ENCODE peak calls at places on chromosomes 16 and 17, in five cellular contexts. G is right atrium auricular region, J is A549, H is GM23338, O is lower lobe of right lung. E is an unnamed sample. For H3K4me1, the result is how much of the 10 kb centered on the place peaks cover.

GRCh38 chr16:76194621-76195015 is 82.6 kb upstream of the CNTNAP4 start:
- DNase-seq in O (no peak), H (no peak), G (no peak), J (no peak), E (peak)

GRCh38 chr16:15575293-15576049 is 67.5 kb downstream of the MARF1 start:
- DNase-seq in O (no peak), G (no peak), H (no peak), J (no peak), E (no peak)

GRCh38 chr16:89890200-89890599 is 16.8 kb downstream of the TCF25 start:
- DNase-seq in J (no peak), H (no peak), G (no peak), O (no peak), E (no peak)

GRCh38 chr17:81712468-81713003 is 452 bp downstream of the SLC25A10 start:
- DNase-seq in O (no peak), J (peak), H (no peak), G (no peak), E (peak)

GRCh38 chr17:69433093-69433492 is 18.6 kb downstream of the MAP2K6 start:
- DNase-seq in J (no peak), O (no peak), G (no peak), H (no peak), E (no peak)

GRCh38 chr16:25812215-25812614 is 120.5 kb downstream of the HS3ST4 start:
- DNase-seq in O (no peak), H (no peak), G (no peak), J (no peak), E (no peak)

GRCh38 chr17:1379930-1380313 is 20.1 kb downstream of the YWHAE start:
- DNase-seq in G (no peak), O (no peak), J (no peak), H (no peak), E (no peak)

GRCh38 chr17:28950752-28951427 is 428 bp downstream of the PHF12 start:
- DNase-seq in J (no peak), H (no peak), O (no peak), G (no peak), E (no peak)

GRCh38 chr17:16439303-16439791 is 24.0 kb downstream of the TRPV2 start:
- DNase-seq in O (no peak), G (no peak), H (no peak), J (no peak), E (no peak)

DNA sequence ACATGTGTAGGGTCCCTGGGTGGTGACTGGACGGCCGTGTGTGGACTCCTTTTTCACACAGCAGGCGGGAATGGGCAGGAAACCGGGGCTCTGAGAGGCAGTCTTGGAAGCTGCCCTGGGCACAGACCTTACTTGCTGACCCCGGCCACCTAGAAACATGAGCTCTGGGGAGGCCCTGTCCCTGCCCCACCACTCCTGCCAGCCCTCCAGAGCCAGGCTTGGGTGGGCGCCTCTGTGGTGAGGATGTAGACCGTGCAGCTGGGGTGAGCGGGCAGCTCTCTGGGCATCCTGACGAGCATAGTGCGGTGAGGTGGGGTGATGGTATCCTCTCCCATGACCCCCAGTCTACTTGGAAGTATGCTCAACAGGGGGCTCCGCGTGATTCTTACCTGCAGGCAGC is 121.3 kb downstream of the RAB11FIP4 start:
- DNase-seq in G (no peak), H (no peak), O (no peak), J (no peak), E (no peak)
- H3K4me1 ChIP-seq in G (under half), H (under half), O (under half), J (under half), E (under half)

GRCh38 chr16:2470234-2470601 is 879 bp upstream of the NTN3 start:
- DNase-seq in H (no peak), J (no peak), G (no peak), O (no peak), E (no peak)

GRCh38 chr16:2469399-2470233 is 1.5 kb upstream of the NTN3 start:
- DNase-seq in J (peak), O (no peak), G (no peak), H (no peak), E (no peak)

GRCh38 chr16:2471653-2472487 is 773 bp downstream of the NTN3 start:
- DNase-seq in G (no peak), H (peak), O (no peak), J (no peak), E (no peak)

GRCh38 chr16:2471016-2471652 is at the start of gene NTN3:
- DNase-seq in G (no peak), O (no peak), J (no peak), H (peak), E (no peak)

GRCh38 chr16:2470603-2471015 is 488 bp upstream of the NTN3 start:
- DNase-seq in G (no peak), J (no peak), O (no peak), H (peak), E (no peak)
- H3K4me1 ChIP-seq in G (under half), J (under half), O (under half), H (under half), E (under half)

GRCh38 chr16:10817963-10818941 is at the start of gene TVP23A:
- DNase-seq in G (no peak), H (peak), J (no peak), O (no peak), E (no peak)

GRCh38 chr16:10827691-10828341 is 9.2 kb upstream of the TVP23A start:
- DNase-seq in J (no peak), G (peak), O (peak), H (no peak), E (no peak)

GRCh38 chr16:10824111-10824893 is 5.7 kb upstream of the TVP23A start:
- DNase-seq in H (no peak), J (no peak), G (no peak), O (peak), E (no peak)

GRCh38 chr16:10820546-10820945 is 2.0 kb upstream of the TVP23A start:
- DNase-seq in O (no peak), H (no peak), G (no peak), J (no peak), E (no peak)

DNA sequence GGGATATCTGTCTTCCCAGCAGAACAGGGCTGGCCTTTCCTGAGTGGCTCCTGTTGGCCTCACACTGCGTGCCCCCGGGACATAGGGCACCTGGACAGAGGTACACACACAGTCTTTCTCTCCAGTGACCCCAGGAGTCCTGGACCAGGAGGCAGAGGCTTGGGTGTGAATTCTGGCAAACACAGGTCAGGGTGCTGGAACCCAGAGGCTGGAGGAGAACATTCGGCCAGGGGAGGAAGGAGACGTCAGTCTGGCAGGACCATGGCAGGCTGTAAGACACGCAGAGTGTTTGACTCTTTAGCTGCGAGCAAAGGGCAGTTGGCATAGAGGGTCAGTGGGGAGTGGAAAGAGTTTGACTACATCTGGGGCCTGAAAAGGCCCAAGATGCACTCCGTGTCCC is 4.1 kb upstream of the TVP23A start:
- DNase-seq in J (no peak), O (no peak), G (no peak), H (no peak), E (no peak)
- H3K4me1 ChIP-seq in J (under half), O (under half), G (under half), H (under half), E (under half)

GRCh38 chr17:8160224-8160577 is 2.5 kb downstream of the VAMP2 start:
- DNase-seq in H (no peak), J (no peak), O (no peak), G (no peak), E (no peak)
- H3K4me1 ChIP-seq in H (under half), J (under half), O (half or more), G (under half), E (under half)

DNA sequence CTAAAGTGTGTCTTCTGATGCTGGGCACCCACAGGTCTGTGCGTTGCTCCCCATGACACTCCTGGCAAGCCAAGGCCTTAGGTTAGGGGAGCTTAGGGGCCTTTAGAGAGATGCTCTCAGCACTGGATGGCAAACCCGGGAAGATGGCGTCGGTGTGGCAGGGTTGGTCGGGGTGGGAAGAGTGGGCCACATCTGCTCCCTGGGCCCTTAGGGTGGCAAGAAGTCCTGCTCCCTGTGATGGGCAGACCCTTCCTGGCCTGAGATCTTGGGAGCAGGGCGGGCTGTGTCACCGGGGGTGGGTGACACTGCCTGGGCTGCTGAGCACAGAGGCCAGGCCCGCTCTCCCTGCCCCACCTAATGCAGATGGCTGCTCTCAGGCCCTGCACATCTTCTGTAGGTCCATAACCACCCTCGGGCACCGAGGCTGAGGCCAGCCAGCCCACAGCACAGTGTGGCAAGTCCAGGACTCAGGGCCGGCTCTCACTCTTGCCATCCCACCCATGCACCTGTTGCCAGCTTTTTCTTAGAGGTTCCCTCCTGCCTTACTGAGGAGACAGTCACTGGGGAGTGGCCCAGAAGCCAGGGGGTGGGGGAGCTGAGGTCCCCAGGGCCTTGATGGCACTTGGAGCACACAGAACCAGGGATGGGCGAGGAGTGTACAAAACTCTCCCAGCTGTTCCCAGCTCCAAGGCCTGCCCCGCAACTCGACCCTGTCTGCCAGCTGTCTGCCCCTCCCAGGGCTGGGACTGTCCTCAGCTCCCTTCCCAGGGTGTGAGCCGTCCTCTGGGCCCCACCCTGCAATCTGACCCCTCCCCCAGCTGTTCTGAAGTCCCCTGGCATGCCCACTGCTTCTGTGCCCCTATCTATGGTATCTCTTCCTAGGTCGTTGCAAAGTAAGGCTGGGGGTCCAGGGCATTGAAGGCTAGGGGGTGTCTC is 4.4 kb upstream of the MTSS2 start:
- DNase-seq in G (no peak), O (no peak), H (no peak), J (no peak), E (no peak)
- H3K4me1 ChIP-seq in G (under half), O (half or more), H (under half), J (half or more), E (half or more)

GRCh38 chr16:48558269-48558915 is 51.6 kb downstream of the N4BP1 start:
- DNase-seq in O (no peak), H (no peak), G (no peak), J (no peak), E (no peak)
- H3K4me1 ChIP-seq in O (half or more), H (under half), G (under half), J (under half), E (under half)

E was measured in RWPE2.